ENCODE peak calls at places on chromosomes 2 and 18, in ten cellular contexts. U, N, M, I, C, V, B, J, Q and Z are unnamed samples.

GRCh38 chr18:73564073-73564472 is 583.6 kb downstream of the FBXO15 start:
- DNase-seq in C (no peak), B (peak; percentile 63), M (no peak), V (no peak), I (no peak), N (no peak), J (no peak), U (peak; percentile 91), Q (no peak), Z (no peak)

GRCh38 chr2:241702155-241702404 is 241 bp downstream of the ING5 start:
- DNase-seq in I (no peak), N (peak; percentile 48), C (no peak), M (no peak), B (no peak), Q (no peak), V (no peak), J (peak; percentile 72), U (no peak), Z (no peak)

GRCh38 chr2:240739797-240740196 is 48.1 kb downstream of the AQP12A start:
- DNase-seq in Q (no peak), B (no peak), I (no peak), V (no peak), C (no peak), N (no peak), J (peak; percentile 23), M (no peak), U (no peak), Z (no peak)

GRCh38 chr2:148860037-148860436 is 15.0 kb upstream of the KIF5C start:
- DNase-seq in C (no peak), M (no peak), N (no peak), J (no peak), I (no peak), U (no peak), B (no peak), V (no peak), Q (no peak), Z (no peak)

GRCh38 chr2:3476386-3477033 is 42.8 kb downstream of the ADI1 start:
- DNase-seq in C (no peak), J (no peak), V (no peak), I (no peak), M (no peak), Q (no peak), N (no peak), U (no peak), B (no peak), Z (no peak)

GRCh38 chr2:162261032-162261945 is 18.0 kb upstream of the FAP start:
- DNase-seq in N (peak; percentile 20), U (peak; percentile 51), M (peak; percentile 78), C (no peak), I (no peak), J (no peak), B (peak; percentile 36), Q (no peak), V (peak; percentile 65), Z (no peak)

GRCh38 chr2:31318360-31319336 is 84.7 kb downstream of the EHD3 start:
- DNase-seq in V (no peak), J (peak; percentile 2), U (no peak), Q (no peak), N (peak; percentile 54), B (no peak), I (no peak), M (no peak), C (no peak), Z (no peak)

GRCh38 chr18:41326311-41326710 is 628.7 kb upstream of the PIK3C3 start:
- DNase-seq in U (peak; percentile 72), Q (no peak), I (no peak), V (no peak), B (no peak), N (peak; percentile 35), J (no peak), M (no peak), C (no peak), Z (no peak)

GRCh38 chr18:6543330-6543908 is 128.7 kb upstream of the L3MBTL4 start:
- DNase-seq in N (no peak), V (no peak), Q (peak; percentile 57), U (peak; percentile 28), I (no peak), C (no peak), M (no peak), B (no peak), J (no peak), Z (peak; percentile 15)

GRCh38 chr2:127011796-127012195 is 95.2 kb downstream of the BIN1 start:
- DNase-seq in V (no peak), M (no peak), I (no peak), N (no peak), U (no peak), B (no peak), Q (no peak), C (no peak), J (no peak), Z (no peak)

GRCh38 chr2:21317131-21317530 is 193.4 kb downstream of the TDRD15 start:
- DNase-seq in V (peak; percentile 66), B (no peak), Q (peak; percentile 87), C (no peak), U (no peak), J (no peak), I (no peak), N (no peak), M (no peak), Z (peak; percentile 23)

GRCh38 chr2:234195516-234195915 is 145.0 kb downstream of the SPP2 start:
- DNase-seq in M (no peak), N (no peak), Q (no peak), U (no peak), C (no peak), B (no peak), J (no peak), V (no peak), I (no peak), Z (no peak)

GRCh38 chr18:8685141-8685913 is 20.0 kb upstream of the MTCL1 start:
- DNase-seq in V (no peak), J (no peak), I (no peak), C (no peak), B (no peak), N (no peak), Q (no peak), U (peak; percentile 95), M (no peak), Z (no peak)

GRCh38 chr2:160328748-160329147 is 128.7 kb upstream of the ITGB6 start:
- DNase-seq in N (no peak), M (no peak), C (no peak), I (no peak), B (no peak), U (no peak), J (no peak), Q (no peak), V (no peak), Z (no peak)

GRCh38 chr2:102848366-102848839 is 86.6 kb downstream of the TMEM182 start:
- DNase-seq in Q (peak; percentile 92), B (no peak), I (no peak), C (no peak), M (peak; percentile 89), J (no peak), V (peak; percentile 86), U (peak; percentile 23), N (no peak), Z (peak; percentile 42)

GRCh38 chr18:74023220-74023619 is 124.4 kb downstream of the FBXO15 start:
- DNase-seq in B (no peak), U (no peak), I (no peak), N (no peak), C (no peak), J (no peak), Q (no peak), M (no peak), V (no peak), Z (no peak)

GRCh38 chr2:26846881-26847662 is 860 bp upstream of the DPYSL5 start:
- DNase-seq in Q (no peak), M (no peak), N (no peak), J (no peak), U (no peak), C (no peak), I (no peak), B (no peak), V (no peak), Z (no peak)

GRCh38 chr2:236366406-236366805 is 102.2 kb upstream of the ASB18 start:
- DNase-seq in B (no peak), V (no peak), N (no peak), J (no peak), M (no peak), U (no peak), I (no peak), Q (no peak), C (peak; percentile 23), Z (no peak)

GRCh38 chr2:30768036-30768686 is 39.1 kb downstream of the CAPN13 start:
- DNase-seq in V (no peak), I (no peak), C (no peak), Q (no peak), N (no peak), M (no peak), J (no peak), B (no peak), U (no peak), Z (no peak)

GRCh38 chr2:2646312-2647051 is 315.4 kb upstream of the MYT1L start:
- DNase-seq in N (no peak), Q (peak; percentile 79), M (no peak), C (peak; percentile 14), J (no peak), U (peak; percentile 82), V (no peak), B (no peak), I (no peak), Z (no peak)

GRCh38 chr2:220029013-220029412 is 401.6 kb downstream of the SLC4A3 start:
- DNase-seq in N (no peak), U (no peak), M (no peak), C (no peak), I (no peak), B (no peak), J (no peak), V (no peak), Q (no peak), Z (no peak)

GRCh38 chr18:9760641-9761040 is 52.5 kb downstream of the RAB31 start:
- DNase-seq in U (no peak), V (no peak), B (no peak), C (no peak), J (no peak), N (no peak), Q (no peak), M (no peak), I (no peak), Z (no peak)

GRCh38 chr18:23924813-23925212 is 89.7 kb upstream of the TTC39C start:
- DNase-seq in V (no peak), C (no peak), Q (no peak), M (no peak), B (no peak), J (no peak), N (peak; percentile 32), U (no peak), I (no peak), Z (no peak)

GRCh38 chr2:70123051-70123828 is 36.0 kb downstream of the PCBP1 start:
- DNase-seq in B (no peak), I (no peak), N (peak; percentile 59), V (peak; percentile 85), U (no peak), M (no peak), J (no peak), C (no peak), Q (peak; percentile 84), Z (peak; percentile 88)

GRCh38 chr2:184597571-184597980 is 753 bp upstream of the ZNF804A start:
- DNase-seq in Q (peak; percentile 24), M (no peak), B (no peak), J (no peak), C (no peak), U (peak; percentile 13), I (no peak), N (no peak), V (no peak), Z (peak; percentile 28)

GRCh38 chr2:3322311-3322970 is 55.2 kb downstream of the EIPR1 start:
- DNase-seq in I (no peak), B (no peak), U (no peak), C (no peak), M (peak; percentile 48), N (no peak), Q (no peak), J (no peak), V (no peak), Z (no peak)

GRCh38 chr2:218383892-218384519 is 1.9 kb downstream of the SLC11A1 start:
- DNase-seq in V (no peak), C (no peak), M (peak; percentile 64), N (no peak), Q (no peak), J (no peak), I (no peak), U (peak; percentile 69), B (no peak), Z (no peak)

GRCh38 chr2:25309402-25309801 is 32.3 kb downstream of the DNMT3A start:
- DNase-seq in U (no peak), I (no peak), V (no peak), Q (peak; percentile 63), B (no peak), C (peak; percentile 56), M (no peak), J (no peak), N (no peak), Z (no peak)